ENCODE peak calls at places on chromosomes 11 and 22, in seven cellular contexts. One of them, this sample, is unnamed.

GRCh38 chr11:206516-207212 is 535 bp downstream of the BET1L start:
- DNase-seq in testis: peak
- DNase-seq in fibroblast of mammary gland: peak
- DNase-seq in CD8-positive, alpha-beta T cell: no peak
- DNase-seq in spleen: peak
- DNase-seq in AG04450: no peak
- DNase-seq in brain microvascular endothelial cell: no peak
- DNase-seq in this sample: no peak

GRCh38 chr11:82676483-82677094 is 57.1 kb downstream of the FAM181B start:
- DNase-seq in testis: no peak
- DNase-seq in fibroblast of mammary gland: no peak
- DNase-seq in CD8-positive, alpha-beta T cell: no peak
- DNase-seq in spleen: no peak
- DNase-seq in AG04450: no peak
- DNase-seq in brain microvascular endothelial cell: no peak
- DNase-seq in this sample: no peak

GRCh38 chr22:30444632-30445437 is 19.3 kb downstream of the MTFP1 start:
- DNase-seq in testis: peak
- DNase-seq in fibroblast of mammary gland: peak
- DNase-seq in CD8-positive, alpha-beta T cell: peak
- DNase-seq in spleen: no peak
- DNase-seq in AG04450: no peak
- DNase-seq in brain microvascular endothelial cell: peak
- DNase-seq in this sample: no peak

GRCh38 chr11:104897891-104898684 is at the start of gene CASP12:
- DNase-seq in testis: no peak
- DNase-seq in fibroblast of mammary gland: no peak
- DNase-seq in CD8-positive, alpha-beta T cell: no peak
- DNase-seq in spleen: no peak
- DNase-seq in AG04450: no peak
- DNase-seq in brain microvascular endothelial cell: peak
- DNase-seq in this sample: no peak

GRCh38 chr22:43310311-43310710 is 32.9 kb downstream of the SCUBE1 start:
- DNase-seq in testis: no peak
- DNase-seq in fibroblast of mammary gland: no peak
- DNase-seq in CD8-positive, alpha-beta T cell: no peak
- DNase-seq in spleen: no peak
- DNase-seq in AG04450: no peak
- DNase-seq in brain microvascular endothelial cell: no peak
- DNase-seq in this sample: peak

GRCh38 chr11:70314730-70315129 is 44.2 kb downstream of the PPFIA1 start:
- DNase-seq in testis: no peak
- DNase-seq in fibroblast of mammary gland: no peak
- DNase-seq in CD8-positive, alpha-beta T cell: no peak
- DNase-seq in spleen: no peak
- DNase-seq in AG04450: no peak
- DNase-seq in brain microvascular endothelial cell: no peak
- DNase-seq in this sample: no peak

GRCh38 chr11:104995001-104995408 is 26.6 kb upstream of the CASP4 start:
- DNase-seq in testis: no peak
- DNase-seq in fibroblast of mammary gland: no peak
- DNase-seq in CD8-positive, alpha-beta T cell: no peak
- DNase-seq in spleen: no peak
- DNase-seq in AG04450: no peak
- DNase-seq in brain microvascular endothelial cell: no peak
- DNase-seq in this sample: no peak

GRCh38 chr11:88363566-88364169 is 26.1 kb upstream of the CTSC start:
- DNase-seq in testis: no peak
- DNase-seq in fibroblast of mammary gland: peak
- DNase-seq in CD8-positive, alpha-beta T cell: no peak
- DNase-seq in spleen: no peak
- DNase-seq in AG04450: no peak
- DNase-seq in brain microvascular endothelial cell: peak
- DNase-seq in this sample: no peak

GRCh38 chr22:35205956-35206355 is 51.3 kb upstream of the HMGXB4 start:
- DNase-seq in testis: no peak
- DNase-seq in fibroblast of mammary gland: peak
- DNase-seq in CD8-positive, alpha-beta T cell: no peak
- DNase-seq in spleen: no peak
- DNase-seq in AG04450: peak
- DNase-seq in brain microvascular endothelial cell: peak
- DNase-seq in this sample: no peak

GRCh38 chr11:3206128-3206921 is 12.3 kb downstream of the MRGPRG start:
- DNase-seq in testis: no peak
- DNase-seq in fibroblast of mammary gland: no peak
- DNase-seq in CD8-positive, alpha-beta T cell: no peak
- DNase-seq in spleen: peak
- DNase-seq in AG04450: no peak
- DNase-seq in brain microvascular endothelial cell: no peak
- DNase-seq in this sample: no peak

GRCh38 chr11:65928667-65929066 is 9.4 kb downstream of the DRAP1 start:
- DNase-seq in testis: no peak
- DNase-seq in fibroblast of mammary gland: no peak
- DNase-seq in CD8-positive, alpha-beta T cell: peak
- DNase-seq in spleen: no peak
- DNase-seq in AG04450: no peak
- DNase-seq in brain microvascular endothelial cell: no peak
- DNase-seq in this sample: no peak

GRCh38 chr11:8604078-8604723 is 10.2 kb upstream of the STK33 start:
- DNase-seq in testis: peak
- DNase-seq in fibroblast of mammary gland: peak
- DNase-seq in CD8-positive, alpha-beta T cell: peak
- DNase-seq in spleen: no peak
- DNase-seq in AG04450: peak
- DNase-seq in brain microvascular endothelial cell: peak
- DNase-seq in this sample: peak

GRCh38 chr11:48104562-48104924 is 112.1 kb upstream of the OR4B1 start:
- DNase-seq in testis: no peak
- DNase-seq in fibroblast of mammary gland: no peak
- DNase-seq in CD8-positive, alpha-beta T cell: no peak
- DNase-seq in spleen: no peak
- DNase-seq in AG04450: no peak
- DNase-seq in brain microvascular endothelial cell: no peak
- DNase-seq in this sample: no peak

GRCh38 chr11:94449029-94449428 is 44.6 kb downstream of the MRE11 start:
- DNase-seq in testis: no peak
- DNase-seq in fibroblast of mammary gland: no peak
- DNase-seq in CD8-positive, alpha-beta T cell: no peak
- DNase-seq in spleen: no peak
- DNase-seq in AG04450: no peak
- DNase-seq in brain microvascular endothelial cell: no peak
- DNase-seq in this sample: no peak

GRCh38 chr22:25449781-25450317 is 114.6 kb upstream of the GRK3 start:
- DNase-seq in testis: no peak
- DNase-seq in fibroblast of mammary gland: no peak
- DNase-seq in CD8-positive, alpha-beta T cell: no peak
- DNase-seq in spleen: no peak
- DNase-seq in AG04450: no peak
- DNase-seq in brain microvascular endothelial cell: no peak
- DNase-seq in this sample: no peak

GRCh38 chr11:7251836-7252682 is at the start of gene SYT9:
- DNase-seq in testis: peak
- DNase-seq in fibroblast of mammary gland: peak
- DNase-seq in CD8-positive, alpha-beta T cell: no peak
- DNase-seq in spleen: peak
- DNase-seq in AG04450: no peak
- DNase-seq in brain microvascular endothelial cell: peak
- DNase-seq in this sample: no peak

GRCh38 chr11:444397-445144 is 2.8 kb upstream of the ANO9 start:
- DNase-seq in testis: peak
- DNase-seq in fibroblast of mammary gland: peak
- DNase-seq in CD8-positive, alpha-beta T cell: no peak
- DNase-seq in spleen: no peak
- DNase-seq in AG04450: no peak
- DNase-seq in brain microvascular endothelial cell: no peak
- DNase-seq in this sample: no peak

GRCh38 chr11:1760351-1761109 is 3.2 kb downstream of the CTSD start:
- DNase-seq in testis: peak
- DNase-seq in fibroblast of mammary gland: peak
- DNase-seq in CD8-positive, alpha-beta T cell: no peak
- DNase-seq in spleen: peak
- DNase-seq in AG04450: no peak
- DNase-seq in brain microvascular endothelial cell: peak
- DNase-seq in this sample: no peak

GRCh38 chr11:65559951-65560537 is 1.9 kb upstream of the LTBP3 start:
- DNase-seq in testis: no peak
- DNase-seq in fibroblast of mammary gland: peak
- DNase-seq in CD8-positive, alpha-beta T cell: no peak
- DNase-seq in spleen: no peak
- DNase-seq in AG04450: no peak
- DNase-seq in brain microvascular endothelial cell: peak
- DNase-seq in this sample: no peak

DNA sequence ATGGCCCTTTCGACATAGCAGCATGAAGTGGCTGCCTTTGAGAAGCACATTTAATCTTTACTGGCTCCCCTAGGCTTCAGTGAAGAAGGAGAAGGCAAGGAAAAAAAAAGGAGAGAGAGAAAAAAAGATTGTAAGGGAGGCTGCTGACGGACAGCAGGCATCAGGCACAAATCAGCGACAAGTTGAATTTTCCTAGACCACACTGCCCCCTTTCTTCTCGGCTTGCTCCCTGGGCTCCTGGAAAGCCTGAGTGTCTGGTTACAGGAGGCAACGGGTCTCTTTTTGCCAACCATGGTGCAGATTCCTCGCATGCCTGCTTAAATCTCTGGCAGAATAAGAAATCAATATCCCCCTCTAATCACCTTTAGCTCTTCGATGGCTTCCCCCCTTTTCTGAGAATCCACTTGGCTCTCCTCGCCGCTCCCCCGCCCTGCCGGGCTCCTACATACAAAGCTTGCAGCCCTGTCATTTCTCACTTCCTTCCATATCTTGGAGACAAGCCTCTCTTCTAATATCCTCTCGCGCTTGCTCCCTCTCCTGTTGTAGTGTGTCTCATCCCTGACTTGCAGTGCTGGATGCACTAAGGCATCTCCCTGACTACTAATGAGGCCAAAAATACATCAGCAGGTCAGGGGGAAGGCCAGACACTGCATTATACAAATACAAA is 14.3 kb downstream of the BLID start:
- DNase-seq in testis: peak
- DNase-seq in fibroblast of mammary gland: peak
- DNase-seq in CD8-positive, alpha-beta T cell: no peak
- DNase-seq in spleen: no peak
- DNase-seq in AG04450: peak
- DNase-seq in brain microvascular endothelial cell: peak
- DNase-seq in this sample: peak
- TF ChIP-seq CTCF in testis: peak
- TF ChIP-seq CTCF in fibroblast of mammary gland: peak
- TF ChIP-seq CTCF in CD8-positive, alpha-beta T cell: no peak
- TF ChIP-seq CTCF in spleen: peak
- TF ChIP-seq CTCF in AG04450: peak
- TF ChIP-seq CTCF in brain microvascular endothelial cell: peak
- TF ChIP-seq CTCF in this sample: peak

GRCh38 chr11:86980397-86980796 is 25.2 kb upstream of the FZD4 start:
- DNase-seq in testis: no peak
- DNase-seq in fibroblast of mammary gland: no peak
- DNase-seq in CD8-positive, alpha-beta T cell: no peak
- DNase-seq in spleen: no peak
- DNase-seq in AG04450: no peak
- DNase-seq in brain microvascular endothelial cell: peak
- DNase-seq in this sample: no peak
- H3K4me3 ChIP-seq in testis: no peak
- H3K4me3 ChIP-seq in fibroblast of mammary gland: no peak
- H3K4me3 ChIP-seq in CD8-positive, alpha-beta T cell: no peak
- H3K4me3 ChIP-seq in spleen: no peak
- H3K4me3 ChIP-seq in AG04450: no peak
- H3K4me3 ChIP-seq in brain microvascular endothelial cell: no peak
- H3K4me3 ChIP-seq in this sample: no peak

GRCh38 chr22:44427506-44428470 is 70.2 kb downstream of the RTL6 start:
- DNase-seq in testis: no peak
- DNase-seq in fibroblast of mammary gland: no peak
- DNase-seq in CD8-positive, alpha-beta T cell: no peak
- DNase-seq in spleen: peak
- DNase-seq in AG04450: no peak
- DNase-seq in brain microvascular endothelial cell: no peak
- DNase-seq in this sample: no peak

GRCh38 chr22:44428941-44429615 is 69.0 kb downstream of the RTL6 start:
- DNase-seq in testis: no peak
- DNase-seq in fibroblast of mammary gland: no peak
- DNase-seq in CD8-positive, alpha-beta T cell: no peak
- DNase-seq in spleen: peak
- DNase-seq in AG04450: no peak
- DNase-seq in brain microvascular endothelial cell: no peak
- DNase-seq in this sample: no peak

GRCh38 chr22:44429941-44430587 is 68.0 kb downstream of the RTL6 start:
- DNase-seq in testis: no peak
- DNase-seq in fibroblast of mammary gland: no peak
- DNase-seq in CD8-positive, alpha-beta T cell: no peak
- DNase-seq in spleen: peak
- DNase-seq in AG04450: no peak
- DNase-seq in brain microvascular endothelial cell: no peak
- DNase-seq in this sample: no peak

GRCh38 chr22:44431256-44431655 is 66.8 kb downstream of the RTL6 start:
- DNase-seq in testis: no peak
- DNase-seq in fibroblast of mammary gland: no peak
- DNase-seq in CD8-positive, alpha-beta T cell: no peak
- DNase-seq in spleen: peak
- DNase-seq in AG04450: no peak
- DNase-seq in brain microvascular endothelial cell: no peak
- DNase-seq in this sample: no peak

DNA sequence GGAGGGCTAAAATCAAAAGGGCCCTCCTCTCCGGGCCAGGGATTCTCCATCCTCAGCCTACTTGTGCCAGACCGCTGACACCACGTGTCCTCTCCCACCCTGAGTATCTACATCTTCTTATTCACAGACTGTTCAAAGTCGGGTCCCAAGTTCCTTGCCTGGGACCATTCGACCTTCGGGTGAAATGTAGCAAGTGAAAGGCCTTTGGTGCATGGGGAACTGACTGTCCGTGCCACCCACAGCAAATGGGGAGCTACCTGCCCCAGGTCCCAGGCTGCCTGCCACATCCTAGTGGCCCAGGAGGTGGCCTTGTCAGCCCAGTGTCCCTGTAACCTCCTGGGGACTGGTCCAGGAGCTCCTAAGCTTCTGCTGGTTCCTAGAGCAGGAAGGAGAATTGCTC is 67.3 kb downstream of the RTL6 start:
- DNase-seq in testis: no peak
- DNase-seq in fibroblast of mammary gland: no peak
- DNase-seq in CD8-positive, alpha-beta T cell: no peak
- DNase-seq in spleen: peak
- DNase-seq in AG04450: no peak
- DNase-seq in brain microvascular endothelial cell: no peak
- DNase-seq in this sample: no peak
- TF ChIP-seq CTCF in testis: no peak
- TF ChIP-seq CTCF in fibroblast of mammary gland: no peak
- TF ChIP-seq CTCF in CD8-positive, alpha-beta T cell: no peak
- TF ChIP-seq CTCF in spleen: no peak
- TF ChIP-seq CTCF in AG04450: no peak
- TF ChIP-seq CTCF in brain microvascular endothelial cell: no peak
- TF ChIP-seq CTCF in this sample: no peak

DNA sequence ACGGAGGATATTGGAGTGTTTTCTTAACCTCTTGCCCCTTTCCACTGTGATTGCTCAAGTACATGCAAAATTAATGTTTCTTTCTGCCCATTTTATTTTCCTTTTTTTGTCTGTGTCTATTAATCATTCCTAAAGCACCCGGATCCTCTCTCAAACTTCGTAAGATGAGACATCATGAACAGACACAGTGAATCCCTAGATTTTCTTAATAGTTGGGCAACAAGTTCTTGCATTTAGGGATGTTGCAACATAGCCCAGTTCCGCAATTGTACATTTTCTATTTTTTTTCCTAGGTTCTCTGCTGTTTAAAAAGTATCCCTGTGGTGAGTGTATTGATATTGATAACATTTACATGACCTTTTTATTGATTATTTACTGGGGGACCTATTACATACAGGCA is 2.9 kb downstream of the FAM111A start:
- DNase-seq in testis: no peak
- DNase-seq in fibroblast of mammary gland: peak
- DNase-seq in CD8-positive, alpha-beta T cell: no peak
- DNase-seq in spleen: no peak
- DNase-seq in AG04450: no peak
- DNase-seq in brain microvascular endothelial cell: no peak
- DNase-seq in this sample: no peak
- H3K4me3 ChIP-seq in testis: no peak
- H3K4me3 ChIP-seq in fibroblast of mammary gland: peak
- H3K4me3 ChIP-seq in CD8-positive, alpha-beta T cell: no peak
- H3K4me3 ChIP-seq in spleen: peak
- H3K4me3 ChIP-seq in AG04450: peak
- H3K4me3 ChIP-seq in brain microvascular endothelial cell: peak
- H3K4me3 ChIP-seq in this sample: peak